ENCODE peak calls at places on chromosomes 5 and 9, in six cellular contexts. R is RWPE1, Y is GM12864, D is dorsolateral prefrontal cortex, P is endothelial cell, T is epithelial cell of proximal tubule. U is an unnamed sample.

GRCh38 chr9:132602207-132602606 is 19.8 kb downstream of the BARHL1 start:
- DNase-seq in D (peak), P (no peak), T (no peak), R (no peak), Y (no peak), U (no peak)

GRCh38 chr9:101035098-101035497 is 6.6 kb downstream of the PLPPR1 start:
- DNase-seq in Y (no peak), T (no peak), R (no peak), D (no peak), P (no peak), U (no peak)

GRCh38 chr9:113753398-113754119 is 122.5 kb upstream of the ZNF618 start:
- DNase-seq in R (no peak), D (no peak), Y (no peak), T (no peak), P (no peak), U (no peak)

GRCh38 chr5:137488974-137489373 is 10.2 kb downstream of the SPOCK1 start:
- DNase-seq in Y (no peak), T (no peak), D (no peak), R (no peak), P (no peak), U (no peak)

GRCh38 chr9:137485343-137486140 is 26.4 kb upstream of the NSMF start:
- DNase-seq in T (no peak), P (no peak), D (no peak), R (no peak), Y (no peak), U (no peak)

GRCh38 chr9:131467214-131467935 is 35.3 kb upstream of the POMT1 start:
- DNase-seq in T (no peak), D (peak), P (no peak), Y (no peak), R (no peak), U (no peak)

GRCh38 chr5:43729846-43730478 is 127.0 kb downstream of the NNT start:
- DNase-seq in R (no peak), P (no peak), T (no peak), Y (no peak), D (no peak), U (peak)

GRCh38 chr5:14238272-14238671 is 95.1 kb downstream of the TRIO start:
- DNase-seq in D (no peak), P (no peak), R (no peak), Y (no peak), T (no peak), U (no peak)

GRCh38 chr5:180069589-180070247 is 1.8 kb downstream of the RNF130 start:
- DNase-seq in Y (no peak), T (no peak), D (peak), R (no peak), P (no peak), U (no peak)

GRCh38 chr5:36575367-36575781 is 31.0 kb upstream of the SLC1A3 start:
- DNase-seq in P (no peak), Y (no peak), D (no peak), R (peak), T (no peak), U (no peak)

GRCh38 chr9:26604076-26604662 is 288.4 kb downstream of the CAAP1 start:
- DNase-seq in P (no peak), Y (no peak), D (no peak), R (no peak), T (no peak), U (no peak)

GRCh38 chr5:372556-372910 is 51.0 kb downstream of the AHRR start:
- DNase-seq in R (no peak), P (no peak), D (no peak), Y (no peak), T (no peak), U (no peak)

GRCh38 chr5:179130101-179130681 is 70.0 kb downstream of the ZNF354C start:
- DNase-seq in R (no peak), D (peak), T (no peak), Y (no peak), P (no peak), U (no peak)

GRCh38 chr5:66757219-66757833 is 161.1 kb downstream of the MAST4 start:
- DNase-seq in P (peak), D (peak), Y (peak), R (peak), T (no peak), U (peak)

GRCh38 chr9:5893591-5894236 is 3.0 kb downstream of the MLANA start:
- DNase-seq in T (no peak), R (no peak), D (no peak), P (no peak), Y (no peak), U (no peak)

GRCh38 chr9:68507098-68507795 is 33.4 kb downstream of the TMEM252 start:
- DNase-seq in D (no peak), P (no peak), T (no peak), Y (no peak), R (peak), U (peak)

GRCh38 chr9:114006155-114006550 is 71.9 kb downstream of the AMBP start:
- DNase-seq in P (peak), D (no peak), Y (no peak), T (no peak), R (no peak), U (no peak)

GRCh38 chr9:35908484-35909125 is 685 bp upstream of the SPAAR start:
- DNase-seq in R (no peak), D (no peak), P (peak), T (no peak), Y (no peak), U (peak)

GRCh38 chr9:35962126-35962906 is 4.4 kb upstream of the OR2S2 start:
- DNase-seq in D (no peak), P (no peak), Y (no peak), R (peak), T (peak), U (no peak)

GRCh38 chr5:122458278-122458872 is 146.3 kb downstream of the SNCAIP start:
- DNase-seq in D (no peak), Y (no peak), P (no peak), T (no peak), R (peak), U (peak)

GRCh38 chr9:111744363-111744762 is 50.4 kb downstream of the SHOC1 start:
- DNase-seq in D (no peak), T (no peak), Y (no peak), R (no peak), P (no peak), U (no peak)

GRCh38 chr5:175657593-175658271 is at the start of gene HRH2:
- DNase-seq in P (peak), Y (no peak), D (peak), T (no peak), R (no peak), U (no peak)

GRCh38 chr5:168073311-168073710 is 218.1 kb upstream of the WWC1 start:
- DNase-seq in R (no peak), D (no peak), P (no peak), T (no peak), Y (no peak), U (no peak)

GRCh38 chr5:150164640-150165039 is 1.9 kb upstream of the CDX1 start:
- DNase-seq in T (no peak), P (no peak), Y (no peak), R (no peak), D (no peak), U (no peak)

GRCh38 chr9:93192721-93193372 is 8.9 kb downstream of the WNK2 start:
- DNase-seq in R (no peak), T (no peak), D (no peak), Y (no peak), P (no peak), U (no peak)

GRCh38 chr5:120538149-120538548 is 74.0 kb downstream of the PRR16 start:
- DNase-seq in D (no peak), R (peak), P (no peak), Y (no peak), T (no peak), U (no peak)

GRCh38 chr5:63931841-63932240 is 30.4 kb downstream of the HTR1A start:
- DNase-seq in P (no peak), D (no peak), Y (no peak), R (no peak), T (no peak), U (no peak)

DNA sequence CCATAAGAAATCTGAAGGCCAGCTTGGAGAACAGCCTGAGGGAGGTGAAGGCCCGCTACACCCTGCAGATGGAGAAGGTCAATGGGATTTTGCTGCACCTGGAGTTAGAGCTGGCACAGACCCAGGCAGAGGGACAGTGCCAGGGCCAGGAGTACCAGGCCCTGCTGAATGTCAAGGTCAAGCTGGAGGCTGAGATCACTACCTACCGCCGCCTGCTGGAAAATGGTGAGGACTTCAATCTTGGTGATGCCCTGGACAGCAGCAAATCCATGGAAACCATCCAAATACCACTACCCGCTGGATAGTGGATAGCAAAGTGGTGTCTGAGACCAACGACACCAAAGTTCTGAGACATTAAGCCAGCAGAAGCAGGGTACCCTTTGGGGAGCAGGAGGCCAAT is 100.5 kb upstream of the MAN2A1 start:
- DNase-seq in Y (no peak), P (no peak), R (no peak), D (no peak), T (no peak), U (no peak)
- TF ChIP-seq CTCF in Y (no peak), P (no peak), R (no peak), D (no peak), T (no peak), U (no peak)

DNA sequence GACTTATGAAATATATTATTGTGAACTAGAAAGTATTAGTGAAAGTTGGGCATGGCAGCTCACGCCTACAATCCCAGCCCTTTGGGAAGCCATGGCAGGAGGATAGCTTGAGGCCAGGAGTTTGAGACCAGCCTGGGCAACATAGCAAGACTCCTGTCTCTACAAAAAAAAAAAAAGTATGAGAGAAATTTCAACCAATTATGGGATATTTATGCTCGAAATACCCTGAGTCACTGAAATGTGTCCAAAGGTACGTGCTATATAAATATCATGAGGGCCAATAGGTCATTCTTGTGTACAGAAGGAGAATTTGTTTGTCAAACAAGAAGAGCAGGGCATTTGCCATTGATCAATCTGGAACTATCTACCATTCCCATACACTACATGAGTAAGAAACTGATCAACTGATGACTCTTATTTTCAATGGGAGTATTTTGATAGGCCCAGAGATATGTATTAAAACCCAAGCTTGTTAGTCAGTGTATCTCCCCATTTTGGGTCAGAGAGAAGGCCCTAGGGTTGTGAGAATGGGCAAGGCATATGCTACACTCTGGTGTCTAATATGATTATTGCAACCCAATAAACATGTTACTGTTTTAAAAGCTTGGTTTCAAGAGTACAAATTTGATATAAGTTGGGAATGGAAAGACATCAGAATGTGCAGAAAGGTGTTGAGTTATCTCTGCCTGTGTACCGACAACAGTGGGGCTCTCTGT is 21.7 kb upstream of the HOMER1 start:
- DNase-seq in R (no peak), P (no peak), Y (no peak), T (no peak), D (no peak), U (no peak)
- TF ChIP-seq CTCF in R (no peak), P (no peak), Y (no peak), T (peak), D (no peak), U (no peak)

DNA sequence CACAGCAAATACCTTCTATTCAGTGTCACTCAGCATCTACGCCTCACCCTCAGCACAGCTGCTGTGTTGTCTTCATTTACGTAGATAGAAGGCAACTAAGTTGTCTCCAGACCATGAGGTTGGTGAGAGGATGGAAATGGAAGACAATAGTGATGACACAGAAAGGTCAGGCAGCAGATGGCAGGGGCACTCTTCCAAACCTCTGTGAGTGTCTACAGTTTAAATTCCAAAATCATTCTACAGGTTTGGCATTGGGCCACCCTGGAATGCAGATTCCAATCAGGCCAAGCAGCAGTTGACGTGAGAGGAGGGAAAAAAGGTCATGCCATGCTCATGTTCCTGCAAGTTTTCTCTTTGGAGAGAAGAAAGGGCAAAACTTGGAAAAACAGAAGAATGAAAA is 68.7 kb upstream of the ADAMTSL1 start:
- DNase-seq in R (peak), P (no peak), Y (no peak), D (no peak), T (no peak), U (no peak)
- TF ChIP-seq CTCF in R (peak), P (no peak), Y (no peak), D (no peak), T (no peak), U (no peak)

GRCh38 chr5:61942462-61943049 is 363.4 kb upstream of the KIF2A start:
- DNase-seq in D (no peak), P (no peak), R (no peak), Y (no peak), T (no peak), U (no peak)

GRCh38 chr5:61943718-61944117 is 362.3 kb upstream of the KIF2A start:
- DNase-seq in Y (no peak), P (no peak), T (no peak), R (no peak), D (no peak), U (no peak)

GRCh38 chr5:61941637-61942036 is 364.4 kb upstream of the KIF2A start:
- DNase-seq in T (no peak), R (no peak), P (no peak), Y (no peak), D (no peak), U (no peak)
- TF ChIP-seq CTCF in T (no peak), R (no peak), P (no peak), Y (no peak), D (no peak), U (no peak)

GRCh38 chr9:84781431-84781830 is 111.9 kb downstream of the NTRK2 start:
- DNase-seq in R (peak), T (no peak), Y (no peak), P (peak), D (no peak), U (peak)
- TF ChIP-seq CTCF in R (peak), T (peak), Y (peak), P (peak), D (peak), U (peak)

GRCh38 chr9:125982798-125983406 is 235.7 kb downstream of the PBX3 start:
- DNase-seq in R (no peak), D (peak), P (no peak), Y (no peak), T (no peak), U (no peak)
- TF ChIP-seq CTCF in R (no peak), D (no peak), P (no peak), Y (no peak), T (no peak), U (no peak)

GRCh38 chr5:152379331-152379730 is 25.7 kb downstream of the NMUR2 start:
- DNase-seq in T (no peak), Y (no peak), R (no peak), D (no peak), P (no peak), U (no peak)
- TF ChIP-seq CTCF in T (no peak), Y (no peak), R (no peak), D (peak), P (no peak), U (no peak)

DNA sequence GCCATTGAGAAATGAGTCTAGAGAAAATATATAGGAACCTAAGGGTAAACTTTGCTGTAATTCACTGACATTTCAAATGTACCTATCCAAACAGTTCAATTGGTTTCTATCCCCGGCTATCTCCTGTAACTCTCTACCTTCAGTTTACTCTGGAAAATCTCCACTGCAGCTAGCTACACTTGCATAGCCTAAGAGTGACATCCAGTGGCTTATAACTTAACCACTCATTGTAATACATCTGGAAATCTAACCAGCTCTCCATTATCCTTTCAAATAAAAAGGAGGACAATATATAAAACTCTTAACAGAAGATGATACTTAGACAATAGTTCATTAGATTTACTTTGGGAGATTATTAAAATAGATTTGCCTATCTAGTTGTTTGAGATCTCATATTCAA is 35.3 kb upstream of the SPDL1 start:
- DNase-seq in R (peak), Y (no peak), P (no peak), D (no peak), T (peak), U (no peak)
- TF ChIP-seq CTCF in R (peak), Y (peak), P (peak), D (no peak), T (peak), U (no peak)

DNA sequence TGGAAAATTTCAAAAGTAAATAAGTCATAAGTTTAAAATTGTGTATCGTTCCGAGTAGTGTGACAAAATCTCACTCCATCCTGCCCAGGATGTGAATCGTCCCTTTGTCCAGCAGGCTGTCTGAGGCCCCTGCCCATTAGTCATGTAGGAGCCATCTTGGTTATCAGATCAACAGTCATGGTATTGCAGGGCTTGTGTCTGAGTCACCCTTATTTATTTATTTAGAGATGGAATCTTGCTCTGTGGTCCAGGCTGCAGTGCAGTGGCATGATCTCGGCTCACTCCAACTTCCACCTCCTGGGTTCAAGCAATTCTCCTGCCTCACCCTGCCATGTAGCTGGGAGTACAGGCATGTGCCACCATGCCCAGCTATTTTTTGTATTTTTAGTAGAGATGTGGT is 30.2 kb downstream of the ITGA2 start:
- DNase-seq in Y (no peak), T (no peak), R (peak), D (no peak), P (no peak), U (no peak)
- TF ChIP-seq CTCF in Y (no peak), T (no peak), R (no peak), D (no peak), P (no peak), U (no peak)

DNA sequence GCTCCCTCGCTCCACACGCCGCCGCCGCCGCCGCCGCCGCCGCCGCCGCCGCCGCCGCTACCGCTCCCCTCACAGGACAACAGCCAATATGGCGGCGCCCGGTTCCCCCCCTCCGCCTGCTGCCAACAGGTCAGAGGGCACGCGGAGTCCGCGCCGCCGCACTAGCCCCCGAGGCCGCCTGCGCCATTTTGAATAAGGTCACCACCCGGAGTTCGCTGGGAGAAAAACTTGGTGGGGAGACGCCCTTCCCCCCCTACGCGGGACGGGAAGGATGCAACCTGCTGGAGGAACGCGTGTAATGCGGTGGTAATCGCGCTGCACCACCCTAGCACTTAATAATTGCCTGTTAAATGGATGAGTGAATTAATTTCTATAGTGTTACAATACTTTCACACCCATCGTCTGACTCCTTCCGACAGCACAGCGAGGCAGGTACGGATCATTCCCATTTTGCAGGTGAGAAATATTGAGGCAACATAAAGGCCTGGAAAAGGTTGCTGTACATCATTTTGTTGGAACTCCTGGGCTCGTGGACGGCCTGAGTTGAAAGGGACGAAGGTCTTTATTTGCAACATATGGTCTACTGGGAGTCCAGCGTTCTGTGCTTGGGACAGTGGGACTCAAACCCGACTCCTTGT is at the start of gene FAM193B:
- DNase-seq in P (peak), Y (peak), R (peak), T (no peak), D (peak), U (peak)
- TF ChIP-seq CTCF in P (peak), Y (peak), R (peak), T (no peak), D (no peak), U (no peak)

U was measured in GM20000.